ENCODE peak calls at places on chromosomes 11 and 22, in four cellular contexts. W is naive thymus-derived CD4-positive, alpha-beta T cell; G is neural progenitor cell; L is stomach. C is an unnamed sample. For H3K4me1, the result is how much of the 10 kb centered on the place peaks cover.

GRCh38 chr11:117479372-117479771 is 151.7 kb downstream of the CEP164 start:
- DNase-seq in W (no peak), G (no peak), L (no peak), C (no peak)

GRCh38 chr11:19359425-19360000 is 118.8 kb upstream of the E2F8 start:
- DNase-seq in W (no peak), G (no peak), L (no peak), C (no peak)

GRCh38 chr11:112412383-112412782 is 151.7 kb upstream of the PLET1 start:
- DNase-seq in W (no peak), G (no peak), L (no peak), C (no peak)

GRCh38 chr22:47783433-47784366 is 1021.2 kb downstream of the TBC1D22A start:
- DNase-seq in W (no peak), G (peak), L (no peak), C (no peak)

GRCh38 chr22:26615149-26615548 is 2.7 kb downstream of the CRYBB1 start:
- DNase-seq in W (no peak), G (no peak), L (no peak), C (no peak)

GRCh38 chr11:12258451-12258850 is 118.9 kb upstream of the PARVA start:
- DNase-seq in W (no peak), G (no peak), L (no peak), C (no peak)

GRCh38 chr11:7964873-7965272 is 374 bp downstream of the NLRP10 start:
- DNase-seq in W (no peak), G (no peak), L (no peak), C (no peak)

GRCh38 chr11:126024143-126024542 is 38.5 kb downstream of the CDON start:
- DNase-seq in W (no peak), G (no peak), L (no peak), C (no peak)

GRCh38 chr22:26610072-26610958 is 7.5 kb downstream of the CRYBB1 start:
- DNase-seq in W (no peak), G (no peak), L (peak), C (no peak)

GRCh38 chr11:92190535-92191206 is 33.9 kb upstream of the FAT3 start:
- DNase-seq in W (no peak), G (no peak), L (no peak), C (no peak)

GRCh38 chr22:21631025-21631424 is 1.2 kb upstream of the YDJC start:
- DNase-seq in W (no peak), G (no peak), L (no peak), C (no peak)

GRCh38 chr22:18121436-18122253 is 11.0 kb downstream of the TUBA8 start:
- DNase-seq in W (no peak), G (peak), L (no peak), C (no peak)

GRCh38 chr11:122100222-122101080 is 15.6 kb downstream of the BLID start:
- DNase-seq in W (no peak), G (peak), L (no peak), C (no peak)

GRCh38 chr11:13983081-13983751 is 20.7 kb downstream of the SPON1 start:
- DNase-seq in W (no peak), G (no peak), L (no peak), C (no peak)

GRCh38 chr22:23057331-23057730 is 13.0 kb upstream of the GNAZ start:
- DNase-seq in W (no peak), G (no peak), L (no peak), C (no peak)

GRCh38 chr11:106421673-106422292 is 344.3 kb downstream of the AASDHPPT start:
- DNase-seq in W (no peak), G (peak), L (no peak), C (no peak)

GRCh38 chr22:44288951-44289350 is 23.8 kb downstream of the SHISAL1 start:
- DNase-seq in W (no peak), G (no peak), L (no peak), C (no peak)

GRCh38 chr11:109972181-109972715 is 120.9 kb upstream of the ZC3H12C start:
- DNase-seq in W (no peak), G (no peak), L (no peak), C (no peak)

GRCh38 chr11:66970808-66971442 is 4.2 kb upstream of the C11orf86 start:
- DNase-seq in W (no peak), G (no peak), L (no peak), C (no peak)

GRCh38 chr22:44894782-44895181 is 115.0 kb downstream of the PHF21B start:
- DNase-seq in W (no peak), G (no peak), L (no peak), C (no peak)

GRCh38 chr11:66464916-66465315 is 1.8 kb upstream of the PELI3 start:
- DNase-seq in W (no peak), G (no peak), L (no peak), C (no peak)

GRCh38 chr11:112655386-112655785 is 305.8 kb upstream of the NCAM1 start:
- DNase-seq in W (no peak), G (no peak), L (peak), C (no peak)

GRCh38 chr22:39650996-39651782 is 80.6 kb downstream of the CACNA1I start:
- DNase-seq in W (no peak), G (peak), L (no peak), C (no peak)

GRCh38 chr11:82944198-82944597 is 42.7 kb downstream of the DDIAS start:
- DNase-seq in W (no peak), G (peak), L (no peak), C (no peak)

GRCh38 chr11:819129-819931 is 616 bp downstream of the PNPLA2 start:
- DNase-seq in W (peak), G (peak), L (peak), C (no peak)

GRCh38 chr22:47204002-47204979 is 441.8 kb downstream of the TBC1D22A start:
- DNase-seq in W (no peak), G (no peak), L (peak), C (no peak)

GRCh38 chr11:120956710-120957500 is 67.0 kb upstream of the TBCEL start:
- DNase-seq in W (peak), G (no peak), L (no peak), C (peak)

GRCh38 chr11:131763193-131763890 is 392.9 kb downstream of the NTM start:
- DNase-seq in W (no peak), G (no peak), L (no peak), C (no peak)

GRCh38 chr22:24140357-24140756 is 40.9 kb upstream of the SUSD2 start:
- DNase-seq in W (no peak), G (no peak), L (no peak), C (no peak)

DNA sequence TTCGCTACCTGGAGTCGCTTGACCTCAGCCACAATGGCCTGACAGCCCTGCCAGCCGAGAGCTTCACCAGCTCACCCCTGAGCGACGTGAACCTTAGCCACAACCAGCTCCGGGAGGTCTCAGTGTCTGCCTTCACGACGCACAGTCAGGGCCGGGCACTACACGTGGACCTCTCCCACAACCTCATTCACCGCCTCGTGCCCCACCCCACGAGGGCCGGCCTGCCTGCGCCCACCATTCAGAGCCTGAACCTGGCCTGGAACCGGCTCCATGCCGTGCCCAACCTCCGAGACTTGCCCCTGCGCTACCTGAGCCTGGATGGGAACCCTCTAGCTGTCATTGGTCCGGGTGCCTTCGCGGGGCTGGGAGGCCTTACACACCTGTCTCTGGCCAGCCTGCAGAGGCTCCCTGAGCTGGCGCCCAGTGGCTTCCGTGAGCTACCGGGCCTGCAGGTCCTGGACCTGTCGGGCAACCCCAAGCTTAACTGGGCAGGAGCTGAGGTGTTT is 12.8 kb downstream of the TSKU start:
- DNase-seq in W (no peak), G (no peak), L (no peak), C (no peak)
- H3K27ac ChIP-seq in W (no peak), G (no peak), L (no peak), C (no peak)

GRCh38 chr11:118618115-118618990 is 10.9 kb downstream of the PHLDB1 start:
- DNase-seq in W (no peak), G (peak), L (peak), C (no peak)
- H3K4me1 ChIP-seq in W (under half), G (half or more), L (half or more), C (under half)

GRCh38 chr22:32623943-32624342 is 149.3 kb downstream of the FBXO7 start:
- DNase-seq in W (no peak), G (no peak), L (peak), C (no peak)

GRCh38 chr22:32625985-32626384 is 151.4 kb downstream of the FBXO7 start:
- DNase-seq in W (no peak), G (no peak), L (no peak), C (no peak)

GRCh38 chr22:32628626-32629587 is 154.3 kb downstream of the FBXO7 start:
- DNase-seq in W (no peak), G (no peak), L (no peak), C (no peak)

GRCh38 chr22:32622762-32623147 is 148.1 kb downstream of the FBXO7 start:
- DNase-seq in W (no peak), G (peak), L (no peak), C (no peak)

DNA sequence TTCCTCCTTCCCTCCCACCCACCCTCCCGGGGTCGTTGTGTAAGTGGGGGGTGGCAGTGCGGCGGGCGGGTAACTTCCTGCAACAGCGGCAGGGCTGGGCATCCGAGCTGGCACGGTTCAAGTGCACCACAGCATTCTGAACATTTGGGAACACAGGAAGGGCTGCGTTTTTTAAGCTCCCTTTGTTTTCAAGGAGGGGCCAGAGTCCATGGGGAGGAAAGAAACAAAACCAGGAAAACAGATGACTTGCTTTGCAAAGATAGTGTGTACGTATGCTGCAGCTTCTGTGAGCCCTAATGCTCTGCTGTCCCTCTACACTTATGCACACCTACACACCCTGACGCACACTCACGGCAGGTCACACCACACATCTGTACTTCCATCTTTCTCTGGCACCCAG is 152.5 kb downstream of the FBXO7 start:
- DNase-seq in W (no peak), G (no peak), L (no peak), C (no peak)
- H3K27ac ChIP-seq in W (no peak), G (no peak), L (peak), C (no peak)

DNA sequence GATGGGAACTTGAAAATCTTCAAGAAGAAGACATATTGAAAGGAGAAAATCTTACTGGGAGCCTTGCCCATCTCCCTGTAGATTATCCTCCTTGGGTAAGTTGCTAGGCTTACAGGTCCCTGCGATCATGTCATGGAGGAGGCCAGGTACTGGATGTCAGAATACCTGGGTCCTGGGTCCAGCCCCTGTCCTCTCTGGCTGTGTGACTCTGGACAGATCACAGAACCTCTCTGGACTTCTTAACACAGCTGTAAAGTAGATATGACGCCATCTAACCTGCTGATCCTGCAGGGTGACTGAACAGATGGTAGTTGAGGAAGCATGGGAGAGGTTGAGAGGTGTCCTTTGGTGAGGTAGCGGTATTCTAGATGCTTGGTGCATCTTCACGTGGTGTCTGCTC is 4.1 kb downstream of the TSKU start:
- DNase-seq in W (no peak), G (no peak), L (no peak), C (no peak)
- H3K4me1 ChIP-seq in W (under half), G (under half), L (under half), C (under half)

GRCh38 chr11:32421992-32422391 is 13.3 kb downstream of the WT1 start:
- DNase-seq in W (no peak), G (no peak), L (no peak), C (no peak)
- H3K27ac ChIP-seq in W (no peak), G (no peak), L (no peak), C (no peak)

GRCh38 chr11:87358461-87358860 is 320.7 kb downstream of the TMEM135 start:
- DNase-seq in W (no peak), G (no peak), L (no peak), C (no peak)
- H3K4me1 ChIP-seq in W (under half), G (under half), L (under half), C (under half)

DNA sequence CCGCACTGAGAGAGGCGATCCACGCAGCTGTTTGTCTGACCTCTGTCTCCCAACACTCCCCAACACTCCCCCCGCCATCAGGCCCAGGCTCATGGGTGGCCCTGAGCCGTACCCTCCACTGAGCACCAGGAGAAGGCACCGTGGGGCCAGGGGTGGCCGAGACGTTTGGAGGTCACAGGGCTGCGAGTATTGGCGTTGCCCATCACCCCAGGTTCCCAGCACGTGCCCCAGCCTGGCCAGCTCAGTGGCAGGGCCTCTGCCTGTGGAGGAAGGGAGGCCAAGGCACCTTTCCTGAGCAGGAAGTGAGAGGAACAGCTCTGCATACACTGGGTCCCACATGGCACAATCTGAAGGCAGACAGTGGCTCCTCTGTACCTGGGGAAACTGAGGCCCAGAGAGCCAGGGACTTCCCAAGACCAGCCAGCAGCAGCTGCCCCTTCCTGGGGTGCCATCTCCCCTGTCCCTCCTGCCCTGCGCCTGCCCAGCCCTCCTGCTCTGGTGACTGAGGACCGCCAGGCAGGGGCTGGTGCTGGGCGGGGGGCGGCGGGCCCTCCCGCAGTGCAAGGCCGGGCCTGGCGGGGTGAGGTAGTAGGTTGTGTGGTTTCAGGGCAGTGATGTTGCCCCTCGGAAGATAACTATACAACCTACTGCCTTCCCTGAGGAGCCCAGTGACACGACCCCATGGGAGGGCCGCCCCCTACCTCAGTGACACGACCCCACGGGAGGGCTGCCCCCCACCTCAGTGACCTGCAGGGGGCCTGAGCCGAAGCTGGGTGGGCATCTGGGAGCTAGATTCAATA is 37.0 kb upstream of the PPARA start:
- DNase-seq in W (no peak), G (no peak), L (no peak), C (no peak)
- H3K27ac ChIP-seq in W (no peak), G (no peak), L (peak), C (no peak)

GRCh38 chr11:4455439-4455838 is 6.3 kb downstream of the OR52K2 start:
- DNase-seq in W (no peak), G (no peak), L (no peak), C (no peak)
- H3K4me1 ChIP-seq in W (under half), G (under half), L (under half), C (under half)

GRCh38 chr11:34327804-34328631 is 29.8 kb downstream of the ABTB2 start:
- DNase-seq in W (no peak), G (no peak), L (no peak), C (no peak)
- H3K27ac ChIP-seq in W (no peak), G (no peak), L (peak), C (no peak)

GRCh38 chr11:73654482-73655021 is 8.2 kb downstream of the PLEKHB1 start:
- DNase-seq in W (no peak), G (no peak), L (no peak), C (no peak)
- H3K4me1 ChIP-seq in W (under half), G (under half), L (under half), C (under half)